ENCODE peak calls at places on chromosomes 12 and 14, in four cellular contexts. L is Calu3, P is mucosa of descending colon, A is glutamatergic neuron. O is an unnamed sample.

GRCh38 chr14:95309261-95310051 is 10.3 kb downstream of the CLMN start:
- DNase-seq in L (no peak), P (no peak), A (no peak), O (no peak)

GRCh38 chr14:56795284-56795622 is 15.0 kb downstream of the OTX2 start:
- DNase-seq in L (no peak), P (no peak), A (no peak), O (no peak)

GRCh38 chr14:91140672-91141071 is 26.8 kb downstream of the DGLUCY start:
- DNase-seq in L (peak; percentile 44), P (no peak), A (no peak), O (no peak)

GRCh38 chr12:100675432-100675831 is 101.9 kb downstream of the GAS2L3 start:
- DNase-seq in L (peak; percentile 62), P (no peak), A (no peak), O (no peak)

GRCh38 chr14:84857129-84857528 is 672.8 kb upstream of the FLRT2 start:
- DNase-seq in L (no peak), P (no peak), A (no peak), O (no peak)

GRCh38 chr14:93538411-93538810 is 107.7 kb downstream of the UNC79 start:
- DNase-seq in L (peak; percentile 8), P (no peak), A (peak; percentile 45), O (no peak)

GRCh38 chr14:95098984-95099599 is 58.2 kb downstream of the DICER1 start:
- DNase-seq in L (peak; percentile 41), P (no peak), A (peak; percentile 69), O (no peak)

GRCh38 chr12:97941686-97942354 is 479.2 kb downstream of the RMST start:
- DNase-seq in L (peak; percentile 60), P (no peak), A (no peak), O (no peak)

GRCh38 chr12:117151195-117152031 is 38.9 kb downstream of the FBXO21 start:
- DNase-seq in L (peak; percentile 62), P (no peak), A (peak; percentile 88), O (peak; percentile 72)

GRCh38 chr14:89308232-89308959 is 108.6 kb downstream of the FOXN3 start:
- DNase-seq in L (no peak), P (no peak), A (no peak), O (no peak)

GRCh38 chr12:12004524-12004923 is 66.2 kb upstream of the BCL2L14 start:
- DNase-seq in L (no peak), P (no peak), A (no peak), O (no peak)

GRCh38 chr14:56552615-56553014 is 27.0 kb upstream of the TMEM260 start:
- DNase-seq in L (no peak), P (no peak), A (no peak), O (no peak)

GRCh38 chr14:22047105-22047504 is 373.5 kb upstream of the OR4E1 start:
- DNase-seq in L (peak; percentile 27), P (no peak), A (no peak), O (no peak)

GRCh38 chr12:114682920-114683708 is 861 bp downstream of the TBX3 start:
- DNase-seq in L (no peak), P (no peak), A (peak; percentile 51), O (no peak)

GRCh38 chr12:50112456-50113218 is 601 bp downstream of the COX14 start:
- DNase-seq in L (peak; percentile 20), P (no peak), A (no peak), O (no peak)

GRCh38 chr12:4141344-4142270 is 132.0 kb upstream of the CCND2 start:
- DNase-seq in L (no peak), P (no peak), A (no peak), O (no peak)

GRCh38 chr12:132356686-132357622 is 27.6 kb upstream of the GALNT9 start:
- DNase-seq in L (peak; percentile 83), P (peak; percentile 73), A (peak; percentile 52), O (peak; percentile 62)

GRCh38 chr12:61993734-61994345 is 266.4 kb upstream of the USP15 start:
- DNase-seq in L (peak; percentile 30), P (no peak), A (no peak), O (no peak)

GRCh38 chr12:122790393-122791075 is 16.2 kb downstream of the CCDC62 start:
- DNase-seq in L (no peak), P (no peak), A (no peak), O (no peak)

GRCh38 chr12:93025145-93026103 is 96.3 kb upstream of the EEA1 start:
- DNase-seq in L (peak; percentile 40), P (no peak), A (no peak), O (no peak)

GRCh38 chr12:124929649-124930419 is 15.4 kb upstream of the UBC start:
- DNase-seq in L (no peak), P (no peak), A (no peak), O (no peak)

GRCh38 chr12:31506907-31507306 is 84.0 kb downstream of the DENND5B start:
- DNase-seq in L (no peak), P (no peak), A (no peak), O (no peak)

GRCh38 chr14:20836668-20837338 is 34.2 kb upstream of the RNASE1 start:
- DNase-seq in L (peak; percentile 22), P (no peak), A (no peak), O (no peak)

GRCh38 chr14:30597496-30597895 is 24.6 kb upstream of the SCFD1 start:
- DNase-seq in L (no peak), P (no peak), A (no peak), O (no peak)

GRCh38 chr12:120994589-120995337 is 16.4 kb downstream of the HNF1A start:
- DNase-seq in L (no peak), P (no peak), A (no peak), O (no peak)

GRCh38 chr12:10829994-10830393 is 3.8 kb upstream of the TAS2R10 start:
- DNase-seq in L (no peak), P (no peak), A (no peak), O (no peak)

DNA sequence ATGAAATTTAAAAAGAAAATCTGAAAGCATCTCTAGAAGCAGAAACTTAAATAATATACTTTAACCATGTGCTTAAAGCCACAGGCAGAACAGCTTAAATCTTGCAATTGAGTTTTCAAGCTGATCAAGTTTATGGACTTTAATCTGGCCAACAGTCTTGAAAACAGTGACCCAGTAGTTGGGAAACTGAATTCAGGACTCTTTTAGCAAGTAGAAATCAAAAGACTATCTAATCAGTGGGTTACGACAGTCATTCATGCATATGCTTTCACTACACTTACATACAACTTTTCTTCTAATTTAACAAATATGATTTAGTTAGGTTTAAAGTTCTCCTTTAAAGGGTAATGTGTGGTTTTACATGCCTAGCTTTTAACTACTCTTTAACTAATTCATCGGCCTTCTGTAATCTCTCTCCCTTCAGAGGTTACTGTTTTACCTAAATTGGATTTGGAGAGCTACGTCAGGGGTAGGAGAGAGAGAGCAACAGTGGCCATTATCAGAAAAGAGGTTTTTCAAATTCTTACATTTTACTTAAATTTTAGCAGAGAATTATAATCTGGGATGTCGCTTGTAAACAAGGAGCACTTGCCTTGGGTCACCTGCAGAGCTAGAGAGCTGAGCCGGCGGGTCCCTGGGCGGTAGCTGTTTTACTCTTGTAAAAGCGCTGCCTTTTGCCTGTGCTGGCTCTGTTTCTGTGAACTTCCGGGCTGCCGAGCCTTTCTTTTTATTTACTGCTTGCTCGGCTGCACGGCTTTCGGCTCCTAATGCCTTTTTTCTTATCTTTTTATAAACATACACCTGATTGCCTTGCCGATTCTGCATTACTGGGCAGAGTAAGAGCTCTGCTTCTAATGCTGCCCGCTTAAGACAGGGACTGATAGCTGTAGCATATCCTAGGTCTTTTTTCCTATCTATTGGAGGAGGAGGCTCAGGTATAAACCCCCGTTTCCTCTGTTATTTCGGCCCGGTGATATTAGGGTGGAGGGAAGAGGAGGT is 17.4 kb upstream of the LYZ start:
- DNase-seq in L (peak; percentile 49), P (peak; percentile 79), A (no peak), O (peak; percentile 70)
- TF ChIP-seq CTCF in L (no peak), P (no peak), A (no peak), O (no peak)

GRCh38 chr14:49139593-49139992 is 446.6 kb downstream of the RPS29 start:
- DNase-seq in L (no peak), P (no peak), A (no peak), O (no peak)

GRCh38 chr14:49134940-49135339 is 451.2 kb downstream of the RPS29 start:
- DNase-seq in L (no peak), P (no peak), A (no peak), O (no peak)
- TF ChIP-seq CTCF in L (no peak), P (no peak), A (no peak), O (peak; percentile 11)

GRCh38 chr14:25026476-25027137 is 23.3 kb downstream of the STXBP6 start:
- DNase-seq in L (no peak), P (no peak), A (no peak), O (no peak)

GRCh38 chr14:25034803-25035681 is 14.9 kb downstream of the STXBP6 start:
- DNase-seq in L (peak; percentile 12), P (no peak), A (no peak), O (no peak)

GRCh38 chr14:25037032-25037431 is 12.9 kb downstream of the STXBP6 start:
- DNase-seq in L (no peak), P (no peak), A (no peak), O (no peak)

GRCh38 chr14:25033358-25033757 is 16.6 kb downstream of the STXBP6 start:
- DNase-seq in L (no peak), P (no peak), A (no peak), O (no peak)

GRCh38 chr14:25032092-25032784 is 17.7 kb downstream of the STXBP6 start:
- DNase-seq in L (peak; percentile 21), P (no peak), A (no peak), O (no peak)
- TF ChIP-seq CTCF in L (no peak), P (no peak), A (no peak), O (peak; percentile 27)

DNA sequence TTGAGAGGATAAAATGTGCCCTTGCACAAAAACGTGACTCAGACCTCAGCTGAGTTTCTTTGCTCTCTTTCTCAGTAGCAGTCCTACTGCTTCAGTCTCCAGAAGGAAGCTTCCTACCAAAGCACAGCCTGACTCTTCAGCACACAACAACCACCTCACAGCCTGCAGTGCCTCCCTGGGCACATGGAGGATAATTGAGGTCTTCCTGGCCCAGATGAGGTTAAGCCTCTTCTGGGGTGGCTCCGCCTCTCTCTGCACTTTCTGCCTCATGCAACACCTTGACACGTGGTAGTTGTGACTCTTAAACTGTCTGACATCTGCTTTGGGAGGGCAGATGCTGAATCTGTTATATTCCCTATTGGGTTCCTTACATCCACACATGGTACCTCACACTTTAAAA is 33.8 kb downstream of the GIT2 start:
- DNase-seq in L (no peak), P (no peak), A (peak; percentile 28), O (no peak)
- TF ChIP-seq CTCF in L (no peak), P (no peak), A (no peak), O (no peak)